ENCODE peak calls at places on chromosomes 7 and 10, in five cellular contexts. One of them, this sample, is unnamed.

GRCh38 chr10:43196131-43196980 is 58.1 kb downstream of the CSGALNACT2 start:
- DNase-seq in G401: no peak
- DNase-seq in cerebellar cortex: no peak
- DNase-seq in H54: no peak
- DNase-seq in Peyer's patch: peak; percentile 34
- DNase-seq in this sample: no peak

GRCh38 chr7:106031271-106032029 is 68.4 kb downstream of the CDHR3 start:
- DNase-seq in cerebellar cortex: peak; percentile 89
- DNase-seq in G401: peak; percentile 92
- DNase-seq in Peyer's patch: no peak
- DNase-seq in H54: no peak
- DNase-seq in this sample: peak; percentile 60

GRCh38 chr10:89347706-89348457 is 20.1 kb downstream of the IFIT3 start:
- DNase-seq in Peyer's patch: no peak
- DNase-seq in G401: no peak
- DNase-seq in cerebellar cortex: no peak
- DNase-seq in H54: no peak
- DNase-seq in this sample: peak; percentile 64

GRCh38 chr10:74071151-74071550 is 73.2 kb downstream of the VCL start:
- DNase-seq in H54: peak; percentile 15
- DNase-seq in cerebellar cortex: no peak
- DNase-seq in G401: no peak
- DNase-seq in Peyer's patch: no peak
- DNase-seq in this sample: no peak

GRCh38 chr7:41107330-41107937 is 595.5 kb downstream of the INHBA start:
- DNase-seq in cerebellar cortex: no peak
- DNase-seq in Peyer's patch: no peak
- DNase-seq in H54: peak; percentile 46
- DNase-seq in G401: no peak
- DNase-seq in this sample: no peak

GRCh38 chr10:11509036-11509435 is 102.4 kb downstream of the USP6NL start:
- DNase-seq in G401: no peak
- DNase-seq in Peyer's patch: no peak
- DNase-seq in cerebellar cortex: no peak
- DNase-seq in H54: no peak
- DNase-seq in this sample: no peak

GRCh38 chr10:32031920-32032319 is 24.3 kb downstream of the KIF5B start:
- DNase-seq in H54: no peak
- DNase-seq in G401: no peak
- DNase-seq in Peyer's patch: no peak
- DNase-seq in cerebellar cortex: no peak
- DNase-seq in this sample: no peak

GRCh38 chr10:131636841-131637724 is 263.7 kb upstream of the PPP2R2D start:
- DNase-seq in cerebellar cortex: no peak
- DNase-seq in Peyer's patch: no peak
- DNase-seq in H54: no peak
- DNase-seq in G401: no peak
- DNase-seq in this sample: no peak

GRCh38 chr10:29309465-29309864 is 20.6 kb downstream of the LYZL1 start:
- DNase-seq in H54: no peak
- DNase-seq in G401: no peak
- DNase-seq in cerebellar cortex: no peak
- DNase-seq in Peyer's patch: no peak
- DNase-seq in this sample: no peak

GRCh38 chr10:58967551-58968418 is 208.7 kb upstream of the PHYHIPL start:
- DNase-seq in Peyer's patch: peak; percentile 78
- DNase-seq in G401: peak; percentile 70
- DNase-seq in H54: peak; percentile 16
- DNase-seq in cerebellar cortex: peak; percentile 54
- DNase-seq in this sample: no peak

GRCh38 chr7:108408294-108409004 is 47.8 kb downstream of the NRCAM start:
- DNase-seq in G401: peak; percentile 80
- DNase-seq in cerebellar cortex: peak; percentile 72
- DNase-seq in Peyer's patch: no peak
- DNase-seq in H54: no peak
- DNase-seq in this sample: no peak

GRCh38 chr10:36703179-36703578 is 422.2 kb upstream of the ANKRD30A start:
- DNase-seq in G401: no peak
- DNase-seq in Peyer's patch: no peak
- DNase-seq in H54: no peak
- DNase-seq in cerebellar cortex: no peak
- DNase-seq in this sample: no peak

This sample was measured in COLO829.